ENCODE peak calls at places on chromosomes 2 and 18, in seven cellular contexts. U is right cardiac atrium; L is esophagus squamous epithelium; M is left ventricle myocardium inferior; W is cardiac muscle cell; J is OCI-LY7; E is naive thymus-derived CD4-positive, alpha-beta T cell. Y is an unnamed sample.

GRCh38 chr2:231861538-231861937 is 64.7 kb downstream of the NPPC start:
- DNase-seq in U (no peak), L (no peak), M (no peak), W (no peak), J (no peak), E (no peak), Y (no peak)

GRCh38 chr2:238119756-238120462 is 18.6 kb upstream of the KLHL30 start:
- DNase-seq in U (peak; percentile 9), L (no peak), M (peak; percentile 11), W (no peak), J (peak; percentile 47), E (no peak), Y (no peak)

GRCh38 chr2:62270728-62271127 is 74.8 kb downstream of the B3GNT2 start:
- DNase-seq in U (peak; percentile 70), L (no peak), M (peak; percentile 63), W (peak; percentile 26), J (no peak), E (no peak), Y (peak; percentile 74)

GRCh38 chr2:149860276-149860921 is 272.8 kb upstream of the MMADHC start:
- DNase-seq in U (peak; percentile 13), L (no peak), M (peak; percentile 18), W (no peak), J (no peak), E (no peak), Y (peak; percentile 68)

GRCh38 chr18:36481201-36481657 is 183.7 kb downstream of the FHOD3 start:
- DNase-seq in U (no peak), L (no peak), M (no peak), W (no peak), J (no peak), E (no peak), Y (no peak)

GRCh38 chr2:138294451-138294850 is 207.1 kb upstream of the SPOPL start:
- DNase-seq in U (no peak), L (no peak), M (no peak), W (no peak), J (no peak), E (no peak), Y (no peak)

GRCh38 chr2:172328103-172328835 is 99.1 kb upstream of the ITGA6 start:
- DNase-seq in U (no peak), L (no peak), M (no peak), W (no peak), J (no peak), E (no peak), Y (no peak)

GRCh38 chr2:132448771-132449170 is 32.2 kb downstream of the GPR39 start:
- DNase-seq in U (no peak), L (no peak), M (no peak), W (peak; percentile 68), J (peak; percentile 16), E (no peak), Y (no peak)

GRCh38 chr18:10950876-10951630 is 198.3 kb downstream of the PIEZO2 start:
- DNase-seq in U (no peak), L (no peak), M (no peak), W (no peak), J (peak; percentile 88), E (no peak), Y (no peak)

GRCh38 chr18:9434240-9434701 is 41.0 kb upstream of the RALBP1 start:
- DNase-seq in U (no peak), L (no peak), M (no peak), W (no peak), J (no peak), E (no peak), Y (no peak)

DNA sequence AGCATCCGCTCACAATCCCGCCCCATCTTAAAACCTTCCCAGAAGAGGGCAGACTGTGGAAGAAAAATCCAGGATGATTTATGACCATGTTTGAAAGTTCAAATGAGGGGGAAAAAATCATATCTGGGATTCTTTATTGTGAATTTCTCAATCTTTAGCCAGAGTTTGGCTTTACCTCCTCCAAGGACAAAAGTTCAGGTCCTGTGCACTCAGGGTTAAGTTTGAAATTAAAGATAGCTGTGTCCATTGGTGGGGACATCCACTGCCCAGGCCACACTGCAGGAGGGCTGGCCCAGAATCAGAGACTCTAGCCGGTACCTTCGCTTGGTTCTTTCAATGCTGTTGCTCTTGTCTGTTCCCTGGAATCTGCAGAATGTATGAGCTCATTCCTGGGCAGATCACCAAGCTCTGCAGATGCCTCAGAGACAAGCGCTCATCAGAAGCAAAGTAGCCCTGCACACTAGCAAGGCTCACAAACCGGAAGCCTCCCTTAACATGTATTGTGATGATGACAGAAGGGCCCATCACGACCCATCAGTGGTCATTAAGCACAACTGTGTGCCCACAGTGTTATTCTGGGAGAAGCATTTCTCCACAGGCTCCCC is 375.3 kb upstream of the KLHL29 start:
- DNase-seq in U (no peak), L (no peak), M (no peak), W (no peak), J (no peak), E (no peak), Y (no peak)
- H3K4me3 ChIP-seq in U (no peak overlapping the region), L (no peak overlapping the region), M (no peak overlapping the region), W (no peak overlapping the region), J (no peak overlapping the region), E (no peak overlapping the region), Y (no peak overlapping the region)

GRCh38 chr2:128312411-128312810 is 6.3 kb downstream of the HS6ST1 start:
- DNase-seq in U (no peak), L (no peak), M (no peak), W (no peak), J (no peak), E (no peak), Y (no peak)

GRCh38 chr2:128311755-128312341 is 6.8 kb downstream of the HS6ST1 start:
- DNase-seq in U (no peak), L (no peak), M (no peak), W (no peak), J (no peak), E (no peak), Y (no peak)

GRCh38 chr2:128310761-128311160 is 7.9 kb downstream of the HS6ST1 start:
- DNase-seq in U (no peak), L (no peak), M (peak; percentile 3), W (no peak), J (no peak), E (no peak), Y (no peak)

GRCh38 chr2:128310094-128310716 is 8.5 kb downstream of the HS6ST1 start:
- DNase-seq in U (no peak), L (no peak), M (peak; percentile 7), W (no peak), J (no peak), E (no peak), Y (no peak)

DNA sequence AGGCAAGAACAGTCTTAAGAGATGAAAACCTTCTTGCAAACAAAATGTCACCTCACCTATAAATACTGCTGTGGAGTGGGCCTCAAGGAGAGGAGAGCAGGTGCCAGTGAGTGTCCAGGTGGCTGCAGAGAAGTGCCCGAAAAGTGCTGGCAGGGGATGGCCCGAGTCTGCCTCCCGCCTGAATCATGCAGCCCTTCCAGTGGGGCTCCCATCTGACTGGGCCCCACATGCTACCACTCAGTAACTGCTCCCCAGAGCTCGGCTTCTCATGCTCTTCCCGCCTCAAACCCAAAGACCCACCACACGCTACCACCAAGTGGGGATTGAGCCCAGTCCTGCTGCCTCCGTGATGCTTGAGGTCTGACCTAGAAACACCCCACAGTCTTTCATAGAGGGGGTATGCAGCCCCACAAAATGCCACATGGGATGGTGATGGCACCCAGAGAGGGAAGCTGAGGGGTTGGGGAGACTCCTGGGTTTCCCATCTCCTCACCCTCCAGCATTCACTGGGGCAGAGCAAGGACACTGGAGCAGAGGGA is 7.4 kb downstream of the HS6ST1 start:
- DNase-seq in U (no peak), L (no peak), M (no peak), W (no peak), J (no peak), E (no peak), Y (peak; percentile 1)
- H3K4me1 ChIP-seq in U (no peaks in the 10 kb centered on the region), L (peaks cover 87% of the 10 kb centered on the region), M (peaks cover 88% of the 10 kb centered on the region), W (peaks cover 12% of the 10 kb centered on the region), J (peaks cover 6% of the 10 kb centered on the region), E (no peaks in the 10 kb centered on the region), Y (peaks cover 52% of the 10 kb centered on the region)

GRCh38 chr18:78972385-78972918 is 7.2 kb upstream of the SALL3 start:
- DNase-seq in U (no peak), L (no peak), M (no peak), W (no peak), J (no peak), E (no peak), Y (no peak)
- H3K4me3 ChIP-seq in U (no peak overlapping the region), L (no peak overlapping the region), M (peak overlapping the region; percentile 43), W (no peak overlapping the region), J (no peak overlapping the region), E (no peak overlapping the region), Y (no peak overlapping the region)

DNA sequence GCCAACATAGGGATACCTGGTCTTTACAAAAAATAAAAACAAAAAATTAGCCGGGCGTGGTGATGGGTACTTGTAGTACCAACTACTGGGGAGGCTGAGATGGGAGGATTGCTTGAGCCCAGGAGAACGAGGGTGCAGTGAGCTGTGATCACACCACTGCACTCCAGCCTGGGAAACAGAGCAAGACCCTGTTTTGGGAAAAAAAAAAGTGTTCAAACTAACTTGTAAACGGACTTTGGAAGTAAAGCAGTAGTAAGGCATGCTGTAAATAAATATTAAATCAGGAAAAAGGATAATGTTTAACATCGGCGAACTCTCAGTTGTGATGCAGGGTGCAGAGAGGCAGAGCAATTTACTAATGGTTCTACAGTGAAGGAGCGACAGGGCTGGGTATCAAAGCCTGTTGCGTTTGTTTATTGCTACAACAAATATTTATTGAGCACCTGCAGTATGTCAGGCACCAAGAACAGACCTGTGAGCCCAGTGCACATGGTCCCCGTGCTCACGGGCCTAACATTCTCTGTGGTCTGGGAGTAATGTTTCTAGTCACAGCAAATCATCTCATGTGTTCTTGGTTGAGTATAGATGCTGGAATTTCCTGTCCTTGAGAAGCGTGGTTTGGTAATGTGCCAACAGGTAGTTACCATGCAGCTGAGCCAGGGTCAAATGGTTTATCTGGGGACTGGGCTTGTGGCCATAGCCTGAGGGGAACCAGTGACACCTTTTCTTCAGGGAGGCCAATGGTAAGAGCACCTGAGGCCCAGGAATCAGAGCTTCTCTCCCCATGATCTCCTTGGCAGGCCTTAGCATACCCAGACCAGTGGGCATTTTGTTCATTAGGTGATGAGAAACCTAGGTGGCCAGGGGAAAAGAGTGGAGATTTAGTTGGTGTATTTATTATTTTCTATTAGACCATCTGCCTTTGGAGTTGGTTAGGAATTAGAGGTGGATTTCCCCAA is 27.9 kb upstream of the GREB1 start:
- DNase-seq in U (no peak), L (no peak), M (no peak), W (no peak), J (no peak), E (no peak), Y (no peak)
- H3K4me1 ChIP-seq in U (no peaks in the 10 kb centered on the region), L (no peaks in the 10 kb centered on the region), M (peaks cover 13% of the 10 kb centered on the region), W (no peaks in the 10 kb centered on the region), J (no peaks in the 10 kb centered on the region), E (no peaks in the 10 kb centered on the region), Y (peaks cover 7% of the 10 kb centered on the region)

GRCh38 chr18:57771183-57771582 is 31.9 kb downstream of the ATP8B1 start:
- DNase-seq in U (no peak), L (no peak), M (no peak), W (no peak), J (no peak), E (no peak), Y (no peak)
- H3K4me3 ChIP-seq in U (no peak overlapping the region), L (no peak overlapping the region), M (no peak overlapping the region), W (no peak overlapping the region), J (no peak overlapping the region), E (no peak overlapping the region), Y (no peak overlapping the region)

DNA sequence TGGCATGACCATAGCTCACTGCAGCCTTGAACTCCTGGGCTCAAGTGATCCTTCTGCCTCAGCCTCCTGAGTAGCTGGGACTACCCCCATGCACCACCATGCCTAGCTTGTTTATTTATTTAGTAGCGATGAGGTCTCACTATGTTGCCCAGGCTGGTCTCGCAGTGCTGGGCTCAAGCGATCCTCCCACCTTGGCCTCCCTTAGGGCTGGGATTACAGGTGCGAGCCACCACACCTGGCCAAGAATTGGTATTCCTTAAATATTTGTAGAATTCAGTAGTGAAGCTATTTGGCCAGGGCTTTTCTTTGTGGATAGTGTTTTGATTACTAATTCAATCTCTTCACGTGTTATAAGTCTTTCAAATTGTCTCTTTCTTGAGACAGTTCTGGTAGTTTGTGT is 56.0 kb downstream of the ODC1 start:
- DNase-seq in U (no peak), L (no peak), M (no peak), W (no peak), J (no peak), E (no peak), Y (no peak)
- H3K4me1 ChIP-seq in U (peaks cover 10% of the 10 kb centered on the region), L (peaks cover 24% of the 10 kb centered on the region), M (peaks cover 69% of the 10 kb centered on the region), W (peaks cover 10% of the 10 kb centered on the region), J (peaks cover 8% of the 10 kb centered on the region), E (no peaks in the 10 kb centered on the region), Y (peaks cover 55% of the 10 kb centered on the region)

Y was measured in heart right ventricle.